ENCODE peak calls at places on chromosomes 16 and 17, in seven cellular contexts. One of them, this sample, is unnamed. For H3K4me1 and H3K36me3, the result is how much of the 10 kb centered on the place peaks cover.

GRCh38 chr16:89320717-89321501 is 103.4 kb downstream of the ZNF778 start:
- DNase-seq in Peyer's patch: peak
- DNase-seq in uterus: no peak
- DNase-seq in ovary: peak
- DNase-seq in heart left ventricle: peak
- DNase-seq in body of pancreas: peak
- DNase-seq in sigmoid colon: no peak
- DNase-seq in this sample: peak

GRCh38 chr17:75105269-75106080 is 4.3 kb upstream of the ARMC7 start:
- DNase-seq in uterus: no peak
- DNase-seq in body of pancreas: peak
- DNase-seq in Peyer's patch: peak
- DNase-seq in sigmoid colon: no peak
- DNase-seq in heart left ventricle: no peak
- DNase-seq in ovary: no peak
- DNase-seq in this sample: peak

GRCh38 chr16:28163699-28164584 is 47.8 kb downstream of the XPO6 start:
- DNase-seq in Peyer's patch: no peak
- DNase-seq in sigmoid colon: no peak
- DNase-seq in uterus: no peak
- DNase-seq in ovary: no peak
- DNase-seq in heart left ventricle: no peak
- DNase-seq in body of pancreas: no peak
- DNase-seq in this sample: no peak

GRCh38 chr17:19410875-19411291 is at the start of gene RNF112:
- DNase-seq in sigmoid colon: no peak
- DNase-seq in heart left ventricle: peak
- DNase-seq in body of pancreas: no peak
- DNase-seq in Peyer's patch: no peak
- DNase-seq in ovary: no peak
- DNase-seq in uterus: peak
- DNase-seq in this sample: no peak

GRCh38 chr16:60727856-60728255 is 1308.4 kb downstream of the CDH8 start:
- DNase-seq in ovary: no peak
- DNase-seq in body of pancreas: no peak
- DNase-seq in uterus: no peak
- DNase-seq in sigmoid colon: no peak
- DNase-seq in Peyer's patch: no peak
- DNase-seq in heart left ventricle: no peak
- DNase-seq in this sample: no peak

GRCh38 chr16:17377360-17378324 is 93.1 kb downstream of the XYLT1 start:
- DNase-seq in uterus: peak
- DNase-seq in ovary: no peak
- DNase-seq in body of pancreas: no peak
- DNase-seq in sigmoid colon: no peak
- DNase-seq in heart left ventricle: peak
- DNase-seq in Peyer's patch: peak
- DNase-seq in this sample: no peak

GRCh38 chr16:28845173-28846079 is 722 bp downstream of the TUFM start:
- DNase-seq in Peyer's patch: peak
- DNase-seq in ovary: no peak
- DNase-seq in uterus: no peak
- DNase-seq in heart left ventricle: no peak
- DNase-seq in body of pancreas: peak
- DNase-seq in sigmoid colon: no peak
- DNase-seq in this sample: peak

GRCh38 chr17:71327376-71328059 is 793.3 kb upstream of the SOX9 start:
- DNase-seq in ovary: no peak
- DNase-seq in uterus: no peak
- DNase-seq in body of pancreas: no peak
- DNase-seq in Peyer's patch: no peak
- DNase-seq in sigmoid colon: no peak
- DNase-seq in heart left ventricle: no peak
- DNase-seq in this sample: no peak

GRCh38 chr16:35733278-35733965 is 2274.0 kb downstream of the TP53TG3F start:
- DNase-seq in sigmoid colon: no peak
- DNase-seq in heart left ventricle: no peak
- DNase-seq in body of pancreas: no peak
- DNase-seq in Peyer's patch: no peak
- DNase-seq in uterus: no peak
- DNase-seq in ovary: no peak
- DNase-seq in this sample: no peak

GRCh38 chr17:81601525-81602120 is 35.3 kb downstream of the NPLOC4 start:
- DNase-seq in uterus: no peak
- DNase-seq in body of pancreas: peak
- DNase-seq in Peyer's patch: peak
- DNase-seq in sigmoid colon: no peak
- DNase-seq in heart left ventricle: no peak
- DNase-seq in ovary: no peak
- DNase-seq in this sample: peak

GRCh38 chr16:27549857-27550581 is at the start of the genes GTF3C1 and KATNIP:
- DNase-seq in Peyer's patch: peak
- DNase-seq in body of pancreas: peak
- DNase-seq in heart left ventricle: peak
- DNase-seq in sigmoid colon: peak
- DNase-seq in ovary: peak
- DNase-seq in uterus: peak
- DNase-seq in this sample: peak

GRCh38 chr16:75239463-75240122 is 11.8 kb downstream of the BCAR1 start:
- DNase-seq in body of pancreas: no peak
- DNase-seq in sigmoid colon: peak
- DNase-seq in Peyer's patch: no peak
- DNase-seq in uterus: peak
- DNase-seq in ovary: peak
- DNase-seq in heart left ventricle: peak
- DNase-seq in this sample: no peak

GRCh38 chr17:83053021-83053778 is 26.2 kb upstream of the METRNL start:
- DNase-seq in ovary: no peak
- DNase-seq in uterus: peak
- DNase-seq in Peyer's patch: peak
- DNase-seq in heart left ventricle: no peak
- DNase-seq in body of pancreas: peak
- DNase-seq in sigmoid colon: peak
- DNase-seq in this sample: peak

GRCh38 chr16:86725401-86725800 is 147.1 kb downstream of the FOXL1 start:
- DNase-seq in sigmoid colon: no peak
- DNase-seq in body of pancreas: no peak
- DNase-seq in ovary: no peak
- DNase-seq in heart left ventricle: no peak
- DNase-seq in uterus: no peak
- DNase-seq in Peyer's patch: no peak
- DNase-seq in this sample: no peak

GRCh38 chr17:29615048-29615385 is 7.7 kb downstream of the CORO6 start:
- DNase-seq in uterus: peak
- DNase-seq in body of pancreas: peak
- DNase-seq in Peyer's patch: peak
- DNase-seq in ovary: no peak
- DNase-seq in heart left ventricle: peak
- DNase-seq in sigmoid colon: no peak
- DNase-seq in this sample: no peak

GRCh38 chr16:79380990-79381389 is 219.5 kb downstream of the MAF start:
- DNase-seq in uterus: no peak
- DNase-seq in heart left ventricle: no peak
- DNase-seq in body of pancreas: no peak
- DNase-seq in sigmoid colon: no peak
- DNase-seq in ovary: no peak
- DNase-seq in Peyer's patch: no peak
- DNase-seq in this sample: no peak

GRCh38 chr17:66383353-66383752 is 80.9 kb downstream of the PRKCA start:
- DNase-seq in ovary: no peak
- DNase-seq in sigmoid colon: no peak
- DNase-seq in body of pancreas: no peak
- DNase-seq in uterus: no peak
- DNase-seq in heart left ventricle: no peak
- DNase-seq in Peyer's patch: no peak
- DNase-seq in this sample: no peak

GRCh38 chr17:48542956-48543853 is 1.7 kb downstream of the HOXB2 start:
- DNase-seq in uterus: no peak
- DNase-seq in body of pancreas: no peak
- DNase-seq in heart left ventricle: peak
- DNase-seq in Peyer's patch: peak
- DNase-seq in sigmoid colon: peak
- DNase-seq in ovary: no peak
- DNase-seq in this sample: peak

GRCh38 chr17:48545022-48545376 is at the start of gene HOXB2:
- DNase-seq in sigmoid colon: no peak
- DNase-seq in Peyer's patch: no peak
- DNase-seq in uterus: no peak
- DNase-seq in body of pancreas: no peak
- DNase-seq in ovary: no peak
- DNase-seq in heart left ventricle: peak
- DNase-seq in this sample: no peak

GRCh38 chr17:48543854-48544355 is 1.0 kb downstream of the HOXB2 start:
- DNase-seq in uterus: no peak
- DNase-seq in body of pancreas: no peak
- DNase-seq in ovary: no peak
- DNase-seq in heart left ventricle: no peak
- DNase-seq in sigmoid colon: no peak
- DNase-seq in Peyer's patch: no peak
- DNase-seq in this sample: no peak

GRCh38 chr17:48545539-48545938 is 630 bp upstream of the HOXB2 start:
- DNase-seq in sigmoid colon: peak
- DNase-seq in Peyer's patch: no peak
- DNase-seq in heart left ventricle: no peak
- DNase-seq in ovary: no peak
- DNase-seq in uterus: no peak
- DNase-seq in body of pancreas: no peak
- DNase-seq in this sample: no peak

GRCh38 chr17:48544356-48545021 is 420 bp downstream of the HOXB2 start:
- DNase-seq in body of pancreas: peak
- DNase-seq in sigmoid colon: peak
- DNase-seq in heart left ventricle: peak
- DNase-seq in ovary: peak
- DNase-seq in uterus: peak
- DNase-seq in Peyer's patch: peak
- DNase-seq in this sample: peak
- TF ChIP-seq POLR2A in body of pancreas: no peak
- TF ChIP-seq POLR2A in sigmoid colon: peak
- TF ChIP-seq POLR2A in heart left ventricle: peak
- TF ChIP-seq POLR2A in ovary: no peak
- TF ChIP-seq POLR2A in uterus: peak
- TF ChIP-seq POLR2A in Peyer's patch: no peak
- TF ChIP-seq POLR2A in this sample: no peak

GRCh38 chr16:3874794-3875692 is 5.5 kb downstream of the CREBBP start:
- DNase-seq in ovary: no peak
- DNase-seq in uterus: no peak
- DNase-seq in body of pancreas: no peak
- DNase-seq in sigmoid colon: no peak
- DNase-seq in heart left ventricle: no peak
- DNase-seq in Peyer's patch: no peak
- DNase-seq in this sample: peak

GRCh38 chr16:3876160-3876559 is 4.4 kb downstream of the CREBBP start:
- DNase-seq in Peyer's patch: no peak
- DNase-seq in body of pancreas: no peak
- DNase-seq in sigmoid colon: no peak
- DNase-seq in ovary: no peak
- DNase-seq in heart left ventricle: no peak
- DNase-seq in uterus: no peak
- DNase-seq in this sample: no peak

GRCh38 chr16:3878610-3879009 is 1.9 kb downstream of the CREBBP start:
- DNase-seq in ovary: no peak
- DNase-seq in uterus: no peak
- DNase-seq in heart left ventricle: no peak
- DNase-seq in body of pancreas: no peak
- DNase-seq in sigmoid colon: no peak
- DNase-seq in Peyer's patch: no peak
- DNase-seq in this sample: peak

GRCh38 chr16:3874242-3874641 is 6.3 kb downstream of the CREBBP start:
- DNase-seq in sigmoid colon: no peak
- DNase-seq in Peyer's patch: peak
- DNase-seq in uterus: no peak
- DNase-seq in heart left ventricle: no peak
- DNase-seq in ovary: no peak
- DNase-seq in body of pancreas: no peak
- DNase-seq in this sample: no peak

GRCh38 chr16:3876695-3877094 is 3.8 kb downstream of the CREBBP start:
- DNase-seq in uterus: no peak
- DNase-seq in heart left ventricle: no peak
- DNase-seq in sigmoid colon: no peak
- DNase-seq in ovary: no peak
- DNase-seq in Peyer's patch: no peak
- DNase-seq in body of pancreas: no peak
- DNase-seq in this sample: peak
- H3K4me1 ChIP-seq in uterus: under half
- H3K4me1 ChIP-seq in heart left ventricle: half or more
- H3K4me1 ChIP-seq in sigmoid colon: half or more
- H3K4me1 ChIP-seq in ovary: under half
- H3K4me1 ChIP-seq in Peyer's patch: under half
- H3K4me1 ChIP-seq in body of pancreas: half or more
- H3K4me1 ChIP-seq in this sample: under half

GRCh38 chr16:56936491-56936890 is 4.5 kb downstream of the HERPUD1 start:
- DNase-seq in heart left ventricle: no peak
- DNase-seq in body of pancreas: no peak
- DNase-seq in uterus: no peak
- DNase-seq in Peyer's patch: no peak
- DNase-seq in ovary: no peak
- DNase-seq in sigmoid colon: no peak
- DNase-seq in this sample: no peak

GRCh38 chr16:56933266-56933619 is 1.3 kb downstream of the HERPUD1 start:
- DNase-seq in heart left ventricle: no peak
- DNase-seq in Peyer's patch: no peak
- DNase-seq in sigmoid colon: peak
- DNase-seq in body of pancreas: no peak
- DNase-seq in uterus: no peak
- DNase-seq in ovary: no peak
- DNase-seq in this sample: no peak

GRCh38 chr16:56933828-56934598 is 2.1 kb downstream of the HERPUD1 start:
- DNase-seq in Peyer's patch: no peak
- DNase-seq in ovary: no peak
- DNase-seq in sigmoid colon: no peak
- DNase-seq in heart left ventricle: no peak
- DNase-seq in uterus: no peak
- DNase-seq in body of pancreas: no peak
- DNase-seq in this sample: no peak

GRCh38 chr16:56936950-56937349 is 5.0 kb downstream of the HERPUD1 start:
- DNase-seq in body of pancreas: no peak
- DNase-seq in ovary: no peak
- DNase-seq in heart left ventricle: no peak
- DNase-seq in Peyer's patch: no peak
- DNase-seq in uterus: no peak
- DNase-seq in sigmoid colon: no peak
- DNase-seq in this sample: no peak

DNA sequence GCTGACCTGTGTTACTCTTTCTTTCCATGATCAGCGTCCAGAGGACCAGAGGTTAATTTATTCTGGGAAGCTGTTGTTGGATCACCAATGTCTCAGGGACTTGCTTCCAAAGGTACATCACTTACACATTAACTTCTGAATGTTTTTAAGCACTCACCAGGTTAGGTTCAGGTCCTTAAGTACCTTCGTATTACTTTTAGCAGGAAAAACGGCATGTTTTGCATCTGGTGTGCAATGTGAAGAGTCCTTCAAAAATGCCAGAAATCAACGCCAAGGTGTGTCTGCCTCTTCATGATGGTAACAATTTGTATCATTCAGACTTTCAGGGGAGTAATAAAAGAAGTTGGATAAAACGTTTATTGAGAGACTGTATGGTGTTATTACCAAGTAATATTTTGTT is 3.3 kb downstream of the HERPUD1 start:
- DNase-seq in ovary: no peak
- DNase-seq in sigmoid colon: no peak
- DNase-seq in heart left ventricle: no peak
- DNase-seq in uterus: no peak
- DNase-seq in Peyer's patch: no peak
- DNase-seq in body of pancreas: no peak
- DNase-seq in this sample: no peak
- H3K36me3 ChIP-seq in ovary: under half
- H3K36me3 ChIP-seq in sigmoid colon: under half
- H3K36me3 ChIP-seq in heart left ventricle: under half
- H3K36me3 ChIP-seq in uterus: under half
- H3K36me3 ChIP-seq in Peyer's patch: half or more
- H3K36me3 ChIP-seq in body of pancreas: under half
- H3K36me3 ChIP-seq in this sample: under half

GRCh38 chr17:4955091-4955490 is 4.2 kb downstream of the ENO3 start:
- DNase-seq in sigmoid colon: no peak
- DNase-seq in Peyer's patch: no peak
- DNase-seq in ovary: no peak
- DNase-seq in heart left ventricle: no peak
- DNase-seq in uterus: no peak
- DNase-seq in body of pancreas: no peak
- DNase-seq in this sample: no peak
- TF ChIP-seq POLR2A in sigmoid colon: no peak
- TF ChIP-seq POLR2A in Peyer's patch: no peak
- TF ChIP-seq POLR2A in ovary: no peak
- TF ChIP-seq POLR2A in heart left ventricle: no peak
- TF ChIP-seq POLR2A in uterus: no peak
- TF ChIP-seq POLR2A in body of pancreas: no peak
- TF ChIP-seq POLR2A in this sample: no peak

This sample was measured in testis.